ENCODE peak calls at places on chromosomes 11 and 22, in nine cellular contexts. I is A549, H is esophagus squamous epithelium, W is adrenal gland, A is spleen, Q is uterus, M is body of pancreas, U is tibial nerve, S is right lobe of liver. O is an unnamed sample. For H3K4me1, the result is how much of the 10 kb centered on the place peaks cover.

GRCh38 chr22:19181786-19182471 is 3.4 kb upstream of the SLC25A1 start:
- DNase-seq in I (no peak), H (no peak), W (no peak), A (no peak), Q (no peak), M (no peak), U (no peak), S (no peak), O (no peak)

GRCh38 chr22:45876136-45877035 is 100.6 kb downstream of the WNT7B start:
- DNase-seq in I (no peak), H (no peak), W (peak), A (peak), Q (no peak), M (no peak), U (no peak), S (no peak), O (peak)

GRCh38 chr11:15562230-15562629 is 447.5 kb downstream of the INSC start:
- DNase-seq in I (no peak), H (no peak), W (no peak), A (no peak), Q (no peak), M (no peak), U (no peak), S (no peak), O (no peak)

GRCh38 chr22:21450320-21450831 is 16.8 kb upstream of the TMEM191C start:
- DNase-seq in I (no peak), H (no peak), W (no peak), A (peak), Q (peak), M (no peak), U (no peak), S (peak), O (peak)

GRCh38 chr22:30434775-30435315 is 9.3 kb downstream of the MTFP1 start:
- DNase-seq in I (no peak), H (no peak), W (no peak), A (no peak), Q (no peak), M (no peak), U (no peak), S (no peak), O (no peak)

GRCh38 chr11:30452114-30452513 is 129.2 kb downstream of the ARL14EP start:
- DNase-seq in I (no peak), H (no peak), W (no peak), A (no peak), Q (no peak), M (no peak), U (no peak), S (no peak), O (no peak)

GRCh38 chr11:7506243-7506642 is 7.6 kb upstream of the PPFIBP2 start:
- DNase-seq in I (no peak), H (no peak), W (no peak), A (no peak), Q (no peak), M (no peak), U (no peak), S (no peak), O (no peak)

GRCh38 chr11:1934326-1935155 is 12.6 kb upstream of the MRPL23 start:
- DNase-seq in I (no peak), H (no peak), W (peak), A (peak), Q (no peak), M (no peak), U (no peak), S (peak), O (no peak)

GRCh38 chr22:37746366-37747089 is 49.7 kb downstream of the TRIOBP start:
- DNase-seq in I (no peak), H (no peak), W (no peak), A (peak), Q (no peak), M (no peak), U (no peak), S (no peak), O (no peak)
- TF ChIP-seq POLR2A in I (peak), H (no peak), W (peak), A (no peak), Q (no peak), M (no peak), U (no peak), S (no peak), O (no peak)

GRCh38 chr22:31748490-31748889 is 1.4 kb downstream of the PRR14L start:
- DNase-seq in I (no peak), H (no peak), W (no peak), A (no peak), Q (no peak), M (no peak), U (no peak), S (no peak), O (no peak)
- H3K4me3 ChIP-seq in I (peak), H (peak), W (no peak), A (peak), Q (peak), M (no peak), U (no peak), S (peak), O (no peak)

DNA sequence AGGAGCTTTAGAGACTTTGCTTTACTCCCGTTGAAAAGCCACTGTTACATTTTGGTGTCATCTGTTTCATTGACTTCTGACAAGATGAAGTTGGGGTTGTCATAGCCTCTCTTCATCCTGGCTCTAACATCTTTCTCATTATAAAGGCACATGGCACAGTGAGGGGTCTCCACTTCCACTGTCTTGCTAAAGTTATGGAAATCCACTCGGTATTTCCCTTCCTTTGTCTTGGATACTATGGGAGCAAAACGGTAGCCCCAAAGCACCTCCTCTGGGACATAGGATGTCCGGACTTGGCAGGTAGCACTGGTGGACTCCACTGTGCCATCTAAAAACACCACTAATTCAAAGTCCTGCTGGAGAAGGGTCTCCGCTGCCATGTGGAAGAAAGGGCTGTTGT is 28.0 kb downstream of the KCNJ1 start:
- DNase-seq in I (no peak), H (no peak), W (no peak), A (no peak), Q (no peak), M (no peak), U (no peak), S (no peak), O (no peak)
- H3K4me1 ChIP-seq in I (under half), H (under half), W (under half), A (half or more), Q (under half), M (under half), U (under half), S (under half), O (under half)

GRCh38 chr11:120324932-120325810 is at the start of gene TLCD5:
- DNase-seq in I (peak), H (no peak), W (peak), A (peak), Q (peak), M (peak), U (peak), S (no peak), O (peak)
- TF ChIP-seq POLR2A in I (peak), H (peak), W (peak), A (no peak), Q (peak), M (peak), U (no peak), S (peak), O (no peak)

GRCh38 chr11:134742228-134742612 is 330.2 kb upstream of the B3GAT1 start:
- DNase-seq in I (no peak), H (no peak), W (peak), A (peak), Q (no peak), M (no peak), U (no peak), S (no peak), O (no peak)
- H3K4me3 ChIP-seq in I (no peak), H (no peak), W (no peak), A (no peak), Q (no peak), M (no peak), U (no peak), S (no peak), O (no peak)

GRCh38 chr11:61905067-61905696 is 12.2 kb downstream of the RAB3IL1 start:
- DNase-seq in I (no peak), H (no peak), W (no peak), A (no peak), Q (no peak), M (no peak), U (no peak), S (no peak), O (no peak)

GRCh38 chr11:61904539-61905048 is 12.8 kb downstream of the RAB3IL1 start:
- DNase-seq in I (no peak), H (no peak), W (no peak), A (no peak), Q (no peak), M (peak), U (no peak), S (peak), O (no peak)

GRCh38 chr11:61905801-61906521 is 11.4 kb downstream of the RAB3IL1 start:
- DNase-seq in I (no peak), H (no peak), W (no peak), A (no peak), Q (no peak), M (no peak), U (no peak), S (no peak), O (no peak)

GRCh38 chr11:61902313-61902712 is 11.0 kb upstream of the FADS3 start:
- DNase-seq in I (no peak), H (no peak), W (no peak), A (no peak), Q (no peak), M (no peak), U (no peak), S (no peak), O (no peak)

GRCh38 chr11:61903845-61904244 is 12.5 kb upstream of the FADS3 start:
- DNase-seq in I (no peak), H (no peak), W (no peak), A (no peak), Q (no peak), M (no peak), U (no peak), S (no peak), O (no peak)
- H3K4me1 ChIP-seq in I (under half), H (under half), W (under half), A (under half), Q (under half), M (under half), U (under half), S (under half), O (under half)

GRCh38 chr11:63671322-63672155 is at the start of gene ATL3:
- DNase-seq in I (peak), H (peak), W (peak), A (peak), Q (peak), M (peak), U (peak), S (peak), O (peak)
- TF ChIP-seq POLR2A in I (peak), H (peak), W (no peak), A (no peak), Q (peak), M (peak), U (peak), S (peak), O (no peak)

GRCh38 chr22:50298937-50299656 is 8.3 kb downstream of the PLXNB2 start:
- DNase-seq in I (no peak), H (no peak), W (no peak), A (no peak), Q (no peak), M (no peak), U (no peak), S (no peak), O (no peak)
- H3K4me3 ChIP-seq in I (no peak), H (peak), W (no peak), A (peak), Q (peak), M (no peak), U (peak), S (peak), O (peak)

GRCh38 chr22:37244114-37244921 is at the start of gene RAC2:
- DNase-seq in I (no peak), H (peak), W (peak), A (peak), Q (peak), M (peak), U (peak), S (peak), O (peak)

GRCh38 chr22:37241351-37242142 is 2.5 kb downstream of the RAC2 start:
- DNase-seq in I (no peak), H (no peak), W (peak), A (peak), Q (no peak), M (no peak), U (no peak), S (peak), O (no peak)

GRCh38 chr22:37243402-37244113 is 511 bp downstream of the RAC2 start:
- DNase-seq in I (no peak), H (no peak), W (no peak), A (peak), Q (no peak), M (no peak), U (no peak), S (no peak), O (no peak)

GRCh38 chr22:37240941-37241320 is 3.1 kb downstream of the RAC2 start:
- DNase-seq in I (no peak), H (no peak), W (peak), A (peak), Q (no peak), M (no peak), U (no peak), S (no peak), O (no peak)

DNA sequence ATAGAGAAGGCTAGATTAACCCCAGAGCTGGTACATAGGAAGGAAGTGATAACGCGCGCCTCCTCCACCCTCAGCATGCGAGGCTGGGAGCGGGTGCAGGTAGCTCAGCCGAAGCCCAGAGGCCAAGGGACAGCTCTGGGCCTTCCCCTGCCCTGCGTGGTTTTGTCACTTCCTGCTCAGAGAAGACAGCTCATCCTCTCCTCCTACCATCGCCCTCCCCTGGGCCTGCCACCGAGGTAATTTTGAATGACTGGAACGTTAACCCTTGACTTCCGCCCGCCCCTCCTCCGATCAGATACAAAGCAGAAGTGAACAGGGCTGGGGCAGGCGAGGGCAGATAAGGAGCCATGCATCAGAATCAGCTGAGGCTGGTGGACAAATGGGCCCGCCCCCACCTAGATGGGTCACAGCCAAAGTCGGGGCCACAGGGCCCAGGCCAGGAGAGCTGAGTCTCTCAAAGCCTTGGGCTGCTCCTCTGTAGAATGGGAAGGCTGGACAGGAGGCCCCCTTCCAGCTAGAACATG is 1.6 kb downstream of the RAC2 start:
- DNase-seq in I (no peak), H (peak), W (peak), A (peak), Q (peak), M (peak), U (no peak), S (no peak), O (peak)
- H3K4me1 ChIP-seq in I (under half), H (under half), W (under half), A (half or more), Q (under half), M (under half), U (under half), S (under half), O (under half)

DNA sequence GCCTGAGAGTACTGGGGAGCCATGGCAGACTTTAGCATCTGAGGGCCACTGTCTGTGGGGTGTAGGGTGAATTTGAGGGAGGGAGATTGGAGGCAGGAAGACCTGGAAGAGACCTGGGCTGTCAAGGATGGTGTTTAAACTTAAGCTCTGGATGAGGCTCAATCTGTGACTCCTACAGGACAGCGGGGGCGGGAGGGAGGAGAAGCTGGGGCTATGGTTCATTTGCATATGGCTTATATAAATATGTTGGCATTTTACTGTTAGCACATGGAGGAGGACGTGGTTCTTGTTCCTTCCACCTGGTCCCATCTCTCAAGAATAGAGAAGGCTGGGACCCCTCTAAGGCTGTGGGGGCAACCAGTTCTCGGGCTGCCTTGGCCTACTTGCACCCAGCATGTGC is 81.5 kb downstream of the PDE2A start:
- DNase-seq in I (no peak), H (no peak), W (no peak), A (no peak), Q (no peak), M (no peak), U (no peak), S (no peak), O (no peak)
- TF ChIP-seq POLR2A in I (no peak), H (no peak), W (no peak), A (no peak), Q (no peak), M (no peak), U (no peak), S (no peak), O (no peak)

O was measured in testis.